ENCODE peak calls at places on chromosomes 3 and 15, in six cellular contexts. B is OCI-LY7, A is Calu3, O is GM18507, U is mesothelial cell of epicardium, F is psoas muscle. V is an unnamed sample.

GRCh38 chr3:65902304-65902793 is 136.4 kb downstream of the MAGI1 start:
- DNase-seq in A (no peak), U (peak), B (no peak), F (no peak), O (no peak), V (no peak)

GRCh38 chr3:130517541-130517940 is 564 bp downstream of the COL6A6 start:
- DNase-seq in O (no peak), F (no peak), B (no peak), U (no peak), A (no peak), V (no peak)

GRCh38 chr3:53311882-53312281 is 35.5 kb downstream of the DCP1A start:
- DNase-seq in U (no peak), F (no peak), O (no peak), B (no peak), A (no peak), V (no peak)

GRCh38 chr3:136632625-136633081 is 119.5 kb downstream of the STAG1 start:
- DNase-seq in U (no peak), F (no peak), B (no peak), A (peak), O (no peak), V (no peak)

GRCh38 chr3:160665784-160666526 is 11.0 kb upstream of the ARL14 start:
- DNase-seq in U (no peak), F (no peak), B (no peak), O (no peak), A (peak), V (no peak)

GRCh38 chr3:179772297-179772696 is 119.5 kb downstream of the USP13 start:
- DNase-seq in U (no peak), B (no peak), O (no peak), A (no peak), F (no peak), V (no peak)

GRCh38 chr3:132789959-132790358 is 67.8 kb upstream of the NPHP3 start:
- DNase-seq in F (no peak), O (no peak), U (no peak), A (no peak), B (no peak), V (no peak)

GRCh38 chr3:150407818-150408231 is 273 bp upstream of the TSC22D2 start:
- DNase-seq in B (no peak), U (no peak), A (no peak), F (peak), O (no peak), V (no peak)

GRCh38 chr3:39019299-39019698 is 32.4 kb downstream of the SCN11A start:
- DNase-seq in U (no peak), A (no peak), B (no peak), F (no peak), O (no peak), V (no peak)

GRCh38 chr3:127691974-127692373 is 19.2 kb downstream of the ABTB1 start:
- DNase-seq in F (peak), U (no peak), O (no peak), A (no peak), B (no peak), V (no peak)

GRCh38 chr15:70882361-70882760 is 9.9 kb downstream of the THAP10 start:
- DNase-seq in O (no peak), F (no peak), A (no peak), B (no peak), U (no peak), V (no peak)

GRCh38 chr3:44342191-44342790 is 3.7 kb downstream of the TCAIM start:
- DNase-seq in F (no peak), U (no peak), B (no peak), O (no peak), A (no peak), V (no peak)

GRCh38 chr3:49899815-49900214 is 3.9 kb downstream of the MST1R start:
- DNase-seq in O (no peak), U (no peak), B (peak), A (no peak), F (no peak), V (no peak)

V was measured in GM12891.